ENCODE peak calls at places on chromosomes 12 and 14, in eight cellular contexts. W is tibial nerve, X is A673, D is pancreas, I is hepatocyte, G is right atrium auricular region, M is AG04450, L is IMR-90. P is an unnamed sample.
A peak's percentile ranks its signal among the peaks of the same experiment; 100 is the strongest.

GRCh38 chr12:91191516-91192111 is 9.0 kb upstream of the DCN start:
- DNase-seq in W (no peak), X (no peak), D (no peak), I (no peak), G (no peak), M (no peak), L (no peak), P (no peak)

GRCh38 chr12:50390284-50390683 is 6.1 kb downstream of the FAM186A start:
- DNase-seq in W (peak; percentile 17), X (no peak), D (no peak), I (peak; percentile 30), G (peak; percentile 16), M (peak; percentile 61), L (peak; percentile 95), P (no peak)

GRCh38 chr12:130680451-130680990 is 35.6 kb downstream of the RIMBP2 start:
- DNase-seq in W (no peak), X (no peak), D (no peak), I (no peak), G (no peak), M (no peak), L (no peak), P (no peak)

GRCh38 chr12:130454296-130454695 is 116.6 kb downstream of the PIWIL1 start:
- DNase-seq in W (no peak), X (no peak), D (no peak), I (no peak), G (no peak), M (no peak), L (no peak), P (no peak)

GRCh38 chr12:113476093-113476986 is 4.7 kb upstream of the LHX5 start:
- DNase-seq in W (no peak), X (no peak), D (no peak), I (no peak), G (no peak), M (no peak), L (no peak), P (no peak)

GRCh38 chr12:121769831-121770301 is 23.6 kb downstream of the RHOF start:
- DNase-seq in W (no peak), X (no peak), D (no peak), I (peak; percentile 72), G (no peak), M (no peak), L (no peak), P (no peak)

GRCh38 chr14:83196235-83196634 is 1662.6 kb upstream of the SEL1L start:
- DNase-seq in W (no peak), X (no peak), D (no peak), I (no peak), G (no peak), M (no peak), L (peak; percentile 47), P (no peak)

GRCh38 chr12:103169-103981 is 36.8 kb downstream of the IQSEC3 start:
- DNase-seq in W (no peak), X (no peak), D (no peak), I (no peak), G (no peak), M (no peak), L (no peak), P (no peak)

GRCh38 chr12:89571481-89572190 is 45.8 kb upstream of the POC1B start:
- DNase-seq in W (no peak), X (peak; percentile 62), D (no peak), I (no peak), G (no peak), M (no peak), L (peak; percentile 52), P (no peak)

GRCh38 chr14:34053666-34054065 is 102.8 kb upstream of the EGLN3 start:
- DNase-seq in W (peak; percentile 32), X (no peak), D (no peak), I (no peak), G (no peak), M (no peak), L (no peak), P (no peak)

GRCh38 chr14:36279306-36280244 is 40.9 kb downstream of the MBIP start:
- DNase-seq in W (no peak), X (no peak), D (no peak), I (no peak), G (no peak), M (no peak), L (no peak), P (no peak)

GRCh38 chr12:49231881-49232650 is 32.8 kb upstream of the TUBA1C start:
- DNase-seq in W (no peak), X (peak; percentile 28), D (no peak), I (no peak), G (no peak), M (no peak), L (no peak), P (no peak)

GRCh38 chr12:12890492-12890814 is 909 bp upstream of the GPRC5A start:
- DNase-seq in W (no peak), X (no peak), D (peak; percentile 64), I (no peak), G (no peak), M (no peak), L (peak; percentile 68), P (no peak)

GRCh38 chr14:64758025-64758521 is 53.8 kb downstream of the PLEKHG3 start:
- DNase-seq in W (no peak), X (no peak), D (peak; percentile 60), I (peak; percentile 81), G (no peak), M (no peak), L (peak; percentile 66), P (no peak)

GRCh38 chr12:52645120-52645761 is 6.8 kb downstream of the KRT2 start:
- DNase-seq in W (no peak), X (no peak), D (no peak), I (no peak), G (no peak), M (no peak), L (no peak), P (no peak)

GRCh38 chr12:58907326-58907855 is 12.9 kb downstream of the LRIG3 start:
- DNase-seq in W (no peak), X (no peak), D (no peak), I (no peak), G (no peak), M (no peak), L (peak; percentile 42), P (no peak)

GRCh38 chr14:95711476-95712176 is 2.3 kb downstream of the TCL1A start:
- DNase-seq in W (no peak), X (no peak), D (no peak), I (no peak), G (no peak), M (no peak), L (no peak), P (no peak)

GRCh38 chr14:23076785-23077408 is 18.0 kb downstream of the ACIN1 start:
- DNase-seq in W (peak; percentile 39), X (no peak), D (no peak), I (peak; percentile 57), G (no peak), M (no peak), L (peak; percentile 47), P (no peak)

GRCh38 chr12:55171445-55171844 is 45.2 kb downstream of the OR9K2 start:
- DNase-seq in W (no peak), X (no peak), D (no peak), I (no peak), G (no peak), M (no peak), L (no peak), P (no peak)

GRCh38 chr14:106308839-106309389 is 782.5 kb downstream of the TMEM121 start:
- DNase-seq in W (no peak), X (peak; percentile 64), D (peak; percentile 59), I (no peak), G (no peak), M (no peak), L (no peak), P (no peak)

GRCh38 chr14:28626780-28627179 is 139.8 kb upstream of the FOXG1 start:
- DNase-seq in W (no peak), X (no peak), D (no peak), I (no peak), G (no peak), M (no peak), L (no peak), P (no peak)

GRCh38 chr14:61839452-61839851 is 77.2 kb downstream of the SNAPC1 start:
- DNase-seq in W (no peak), X (no peak), D (no peak), I (no peak), G (no peak), M (no peak), L (peak; percentile 72), P (no peak)

GRCh38 chr12:64180951-64181350 is 41.1 kb downstream of the KICS2 start:
- DNase-seq in W (no peak), X (peak; percentile 26), D (no peak), I (no peak), G (peak; percentile 65), M (no peak), L (peak; percentile 76), P (no peak)

GRCh38 chr12:82659343-82660207 is 27.1 kb upstream of the TMTC2 start:
- DNase-seq in W (no peak), X (no peak), D (no peak), I (no peak), G (no peak), M (no peak), L (no peak), P (no peak)

GRCh38 chr14:69260979-69261605 is 1.1 kb downstream of the GALNT16 start:
- DNase-seq in W (no peak), X (no peak), D (peak; percentile 83), I (peak; percentile 76), G (no peak), M (no peak), L (no peak), P (no peak)

GRCh38 chr14:99475179-99475578 is 5.5 kb downstream of the SETD3 start:
- DNase-seq in W (no peak), X (peak; percentile 18), D (no peak), I (peak; percentile 30), G (no peak), M (no peak), L (no peak), P (no peak)
- TF ChIP-seq CTCF in W (no peak), X (no peak), D (no peak), I (no peak), G (no peak), M (no peak), L (no peak), P (no peak)

GRCh38 chr12:65825573-65826512 is 1.6 kb downstream of the HMGA2 start:
- DNase-seq in W (no peak), X (peak; percentile 71), D (peak; percentile 72), I (peak; percentile 49), G (no peak), M (no peak), L (peak; percentile 41), P (no peak)
- TF ChIP-seq CTCF in W (no peak), X (no peak), D (no peak), I (no peak), G (no peak), M (no peak), L (no peak), P (no peak)

DNA sequence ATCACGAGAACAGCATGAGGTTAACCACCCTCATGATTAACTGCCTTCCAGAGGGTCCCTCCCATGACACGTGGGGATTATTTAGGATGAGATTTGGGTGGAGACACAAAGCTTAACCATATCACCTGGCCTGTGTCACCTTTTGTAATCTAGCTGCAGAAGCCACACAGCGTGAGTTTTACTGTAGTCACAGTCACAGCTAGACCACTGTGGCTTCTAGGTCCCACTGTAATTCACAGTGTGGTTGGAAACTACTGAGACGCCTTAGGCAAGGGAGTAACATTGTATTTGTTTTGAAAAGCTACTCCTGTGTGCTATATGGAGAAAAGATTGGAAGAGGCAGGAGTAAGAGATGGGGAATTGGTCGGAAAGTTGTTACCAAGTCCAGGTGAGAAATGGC is 46.3 kb upstream of the ASPG start:
- DNase-seq in W (no peak), X (no peak), D (no peak), I (no peak), G (no peak), M (no peak), L (no peak), P (no peak)
- TF ChIP-seq CTCF in W (no peak), X (no peak), D (no peak), I (no peak), G (no peak), M (no peak), L (no peak), P (no peak)

GRCh38 chr14:57533214-57533613 is 39.6 kb upstream of the CCDC198 start:
- DNase-seq in W (peak; percentile 7), X (peak; percentile 72), D (no peak), I (peak; percentile 27), G (no peak), M (no peak), L (no peak), P (no peak)
- TF ChIP-seq CTCF in W (no peak), X (peak; percentile 64), D (no peak), I (peak; percentile 54), G (no peak), M (peak; percentile 28), L (peak; percentile 35), P (no peak)

P was measured in omental fat pad.